ENCODE peak calls at places on chromosomes 3 and 15, in four cellular contexts. X, I, N and G are unnamed samples. For H3K9me3, the result is how much of the 10 kb centered on the place peaks cover.

GRCh38 chr3:58032186-58032585 is 24.0 kb downstream of the FLNB start:
- DNase-seq in X (no peak), I (no peak), N (no peak), G (no peak)

GRCh38 chr15:69787791-69788190 is 309.9 kb downstream of the TLE3 start:
- DNase-seq in X (no peak), I (no peak), N (no peak), G (no peak)

GRCh38 chr3:129662230-129662629 is 55.8 kb upstream of the PLXND1 start:
- DNase-seq in X (no peak), I (no peak), N (no peak), G (peak)

GRCh38 chr3:59074764-59075163 is 24.9 kb upstream of the CFAP20DC start:
- DNase-seq in X (no peak), I (no peak), N (no peak), G (no peak)

GRCh38 chr3:168648321-168648720 is 552.6 kb upstream of the GOLIM4 start:
- DNase-seq in X (no peak), I (no peak), N (no peak), G (no peak)

GRCh38 chr3:38578081-38578475 is 71.4 kb downstream of the SCN5A start:
- DNase-seq in X (no peak), I (peak), N (no peak), G (no peak)

GRCh38 chr15:37106490-37107001 is 6.2 kb upstream of the MEIS2 start:
- DNase-seq in X (no peak), I (no peak), N (peak), G (no peak)

GRCh38 chr3:50235716-50236483 is at the start of gene GNAI2:
- DNase-seq in X (peak), I (peak), N (peak), G (peak)

GRCh38 chr15:70057931-70058641 is 39.6 kb downstream of the TLE3 start:
- DNase-seq in X (no peak), I (no peak), N (peak), G (no peak)

GRCh38 chr3:44883999-44884431 is 9.6 kb downstream of the TGM4 start:
- DNase-seq in X (no peak), I (no peak), N (no peak), G (no peak)

GRCh38 chr15:91445701-91446100 is 345.6 kb downstream of the SV2B start:
- DNase-seq in X (no peak), I (no peak), N (no peak), G (no peak)

GRCh38 chr15:68371851-68372250 is 60.1 kb downstream of the ITGA11 start:
- DNase-seq in X (no peak), I (no peak), N (peak), G (no peak)

GRCh38 chr3:39088456-39088855 is 19.0 kb downstream of the GORASP1 start:
- DNase-seq in X (no peak), I (no peak), N (no peak), G (no peak)

GRCh38 chr15:83164409-83165404 is 42.9 kb downstream of the HDGFL3 start:
- DNase-seq in X (no peak), I (no peak), N (no peak), G (no peak)

GRCh38 chr15:51973220-51973619 is 1.6 kb upstream of the LEO1 start:
- DNase-seq in X (no peak), I (no peak), N (no peak), G (no peak)

GRCh38 chr3:5476403-5476802 is 288.9 kb downstream of the EDEM1 start:
- DNase-seq in X (no peak), I (no peak), N (no peak), G (no peak)

DNA sequence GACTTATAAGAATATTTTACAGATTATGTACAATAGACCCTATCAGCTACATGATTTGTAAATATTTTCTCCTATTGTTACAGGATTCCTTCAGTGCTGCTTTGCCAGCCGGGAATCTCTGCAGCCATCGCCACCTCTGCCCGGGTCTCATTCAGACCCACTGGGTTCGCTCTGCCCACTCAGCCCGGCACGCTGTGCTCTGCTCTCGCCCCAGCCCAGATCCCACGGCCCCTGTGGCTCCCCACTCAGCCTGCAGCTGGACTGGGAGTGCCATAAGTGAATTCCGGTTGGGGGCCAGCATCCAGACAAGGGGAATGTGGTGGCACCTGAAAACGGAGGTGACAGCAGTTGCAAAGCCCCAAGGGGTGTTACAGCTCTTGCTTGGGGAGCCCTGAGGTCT is 71.8 kb downstream of the NPAP1 start:
- DNase-seq in X (no peak), I (no peak), N (no peak), G (no peak)
- H3K9me3 ChIP-seq in X (under half), I (under half), N (under half), G (under half)

GRCh38 chr15:95182081-95182480 is 950.7 kb downstream of the MCTP2 start:
- DNase-seq in X (no peak), I (no peak), N (no peak), G (no peak)

GRCh38 chr15:95176794-95177577 is 945.6 kb downstream of the MCTP2 start:
- DNase-seq in X (no peak), I (no peak), N (no peak), G (no peak)

GRCh38 chr15:95174880-95175279 is 943.5 kb downstream of the MCTP2 start:
- DNase-seq in X (no peak), I (no peak), N (no peak), G (no peak)

GRCh38 chr15:95175914-95176658 is 944.7 kb downstream of the MCTP2 start:
- DNase-seq in X (no peak), I (no peak), N (no peak), G (no peak)

DNA sequence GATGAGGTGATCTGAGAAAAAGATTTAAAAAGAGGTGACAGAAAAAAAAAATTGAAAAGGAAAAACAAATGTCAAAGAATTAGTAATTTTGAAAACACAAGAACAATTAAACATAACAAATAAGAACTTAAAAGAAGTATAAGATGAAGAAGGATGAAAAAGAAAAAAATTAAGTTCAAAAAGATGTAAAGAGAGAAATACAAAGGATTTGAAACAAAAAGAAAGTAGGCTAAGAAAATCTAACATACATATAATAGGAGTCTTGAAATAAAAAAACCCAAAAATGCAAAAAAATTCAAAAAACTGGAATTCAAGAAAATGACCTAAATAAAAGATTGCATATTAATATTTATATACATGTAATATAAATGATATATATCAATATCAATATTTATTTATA is 949.2 kb downstream of the MCTP2 start:
- DNase-seq in X (no peak), I (no peak), N (no peak), G (no peak)
- H3K9me3 ChIP-seq in X (under half), I (under half), N (under half), G (under half)

DNA sequence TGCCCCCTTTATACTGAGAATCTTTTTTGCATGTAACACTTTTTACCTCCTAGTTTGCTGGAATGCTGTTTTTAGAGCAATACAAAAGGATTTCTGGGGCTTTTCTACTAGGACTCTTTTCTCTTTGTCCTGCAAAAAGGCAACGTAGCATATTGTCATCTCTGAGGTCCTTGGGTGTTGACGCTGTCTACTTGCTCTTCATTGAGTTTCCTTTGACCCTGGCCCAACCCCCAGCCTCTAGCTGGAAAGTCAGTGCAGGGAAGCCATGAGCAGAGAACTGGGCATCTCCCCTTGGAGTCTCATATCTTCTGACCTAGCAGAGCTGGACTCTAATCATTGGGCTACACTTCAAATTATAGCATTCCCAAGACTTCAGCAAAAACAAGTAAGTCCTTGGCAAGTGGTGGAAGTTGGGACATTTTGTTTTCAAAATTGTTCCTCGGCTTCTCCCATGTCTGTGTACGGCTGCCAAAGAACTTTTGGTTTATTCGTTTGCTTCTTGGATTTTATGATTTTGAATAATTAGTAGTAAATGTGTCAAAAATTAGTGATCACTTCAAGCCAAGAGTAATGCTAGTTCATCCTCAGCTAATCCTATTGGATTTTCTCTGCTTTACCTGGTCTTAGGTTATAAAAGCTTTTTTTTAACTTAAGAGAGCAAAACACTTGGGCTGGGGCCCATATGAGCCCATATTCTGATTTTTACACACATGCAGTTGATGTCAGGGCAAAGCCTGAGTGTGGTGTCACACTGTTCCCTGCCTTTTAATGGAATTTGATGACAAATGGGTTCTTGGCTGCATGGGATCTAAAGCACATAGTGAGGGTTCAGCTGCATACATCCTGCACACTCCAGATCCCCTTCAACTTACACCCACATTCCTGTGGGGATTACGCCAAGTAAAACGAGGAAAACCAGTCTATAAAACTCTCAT is 419.5 kb upstream of the C2CD4B start:
- DNase-seq in X (no peak), I (no peak), N (no peak), G (peak)
- H3K9me3 ChIP-seq in X (under half), I (under half), N (under half), G (under half)

GRCh38 chr15:25220834-25221233 is 218.0 kb downstream of the UBE3A start:
- DNase-seq in X (no peak), I (no peak), N (no peak), G (no peak)
- H3K9me3 ChIP-seq in X (under half), I (under half), N (under half), G (under half)

DNA sequence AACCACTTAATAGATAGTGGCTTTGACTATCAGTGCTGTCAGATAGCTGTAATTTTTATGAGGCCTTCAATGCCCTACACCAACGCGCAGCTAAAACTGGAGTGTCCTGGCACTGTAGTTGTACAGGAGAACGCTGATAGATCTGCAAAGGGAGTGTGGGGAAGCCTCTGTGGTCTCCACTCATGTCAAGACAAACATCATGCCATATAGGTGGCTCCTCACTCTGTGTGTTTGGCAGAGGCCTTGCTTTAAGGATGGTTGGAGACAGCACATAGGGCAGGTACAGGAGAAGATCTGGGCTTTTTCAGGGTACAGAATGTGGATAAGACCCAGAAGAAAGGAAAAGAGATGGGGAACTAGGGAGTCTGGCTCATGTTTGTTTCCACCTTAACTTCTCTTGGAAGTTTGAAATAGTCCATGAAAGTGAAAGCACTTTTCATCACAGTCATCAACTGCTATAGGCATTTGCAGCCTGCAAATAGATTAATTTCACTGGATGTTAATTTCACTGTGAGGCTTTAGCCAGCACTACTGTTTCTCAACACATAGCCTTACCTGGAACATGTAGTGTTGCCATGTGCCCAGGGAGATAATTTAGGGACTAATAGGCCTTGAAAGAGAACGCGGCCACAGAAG is 425.8 kb upstream of the TBL1XR1 start:
- DNase-seq in X (no peak), I (no peak), N (no peak), G (no peak)
- H3K9me3 ChIP-seq in X (under half), I (under half), N (under half), G (under half)